ENCODE peak calls at places on chromosomes 2 and 18, in five cellular contexts. M is K562, U is GM12892, I is SK-N-SH, V is HepG2. W is an unnamed sample.

GRCh38 chr2:105749583-105750399 is 5.1 kb downstream of the NCK2 start:
- DNase-seq in M (no peak), U (no peak), I (no peak), V (no peak), W (no peak)

GRCh38 chr2:126890962-126891450 is 7.7 kb upstream of the TEX51 start:
- DNase-seq in M (no peak), U (no peak), I (no peak), V (no peak), W (no peak)

GRCh38 chr2:73979686-73980085 is 5.0 kb upstream of the TET3 start:
- DNase-seq in M (no peak), U (no peak), I (no peak), V (peak; percentile 35), W (no peak)

GRCh38 chr2:215301994-215302393 is 9.9 kb upstream of the ATIC start:
- DNase-seq in M (no peak), U (no peak), I (no peak), V (no peak), W (no peak)

GRCh38 chr2:166382448-166382847 is 6.7 kb upstream of the SCN9A start:
- DNase-seq in M (no peak), U (no peak), I (no peak), V (no peak), W (no peak)

GRCh38 chr18:3612315-3612714 is 162.3 kb downstream of the TGIF1 start:
- DNase-seq in M (no peak), U (no peak), I (no peak), V (no peak), W (no peak)

GRCh38 chr18:23131693-23132319 is 3.5 kb upstream of the CABLES1 start:
- DNase-seq in M (peak; percentile 85), U (peak; percentile 40), I (peak; percentile 78), V (peak; percentile 75), W (peak; percentile 56)

GRCh38 chr2:219441451-219442205 is 7.0 kb downstream of the SPEG start:
- DNase-seq in M (peak; percentile 75), U (no peak), I (peak; percentile 98), V (no peak), W (peak; percentile 57)

GRCh38 chr18:44597797-44598196 is 82.9 kb upstream of the SETBP1 start:
- DNase-seq in M (no peak), U (no peak), I (no peak), V (no peak), W (no peak)

GRCh38 chr18:57208056-57208455 is 61.2 kb downstream of the BOD1L2 start:
- DNase-seq in M (no peak), U (no peak), I (no peak), V (peak; percentile 32), W (no peak)

GRCh38 chr2:232568161-232568560 is 17.7 kb downstream of the EIF4E2 start:
- DNase-seq in M (no peak), U (no peak), I (no peak), V (no peak), W (no peak)

GRCh38 chr2:10079931-10080535 is at the start of gene CYS1:
- DNase-seq in M (peak; percentile 35), U (no peak), I (peak; percentile 90), V (no peak), W (peak; percentile 66)

GRCh38 chr18:23369231-23369630 is 83.9 kb upstream of the RIOK3 start:
- DNase-seq in M (no peak), U (no peak), I (no peak), V (no peak), W (no peak)

GRCh38 chr2:199940373-199940772 is 14.9 kb downstream of the TYW5 start:
- DNase-seq in M (no peak), U (no peak), I (peak; percentile 14), V (peak; percentile 40), W (no peak)

GRCh38 chr2:59025157-59025757 is 784.1 kb upstream of the FANCL start:
- DNase-seq in M (peak; percentile 55), U (peak; percentile 6), I (peak; percentile 36), V (peak; percentile 13), W (peak; percentile 7)

GRCh38 chr2:67954125-67954748 is 108.6 kb downstream of the C1D start:
- DNase-seq in M (no peak), U (no peak), I (no peak), V (peak; percentile 83), W (no peak)
- TF ChIP-seq TAF1 in M (no peak), U (no peak), I (no peak), V (no peak), W (no peak)

GRCh38 chr2:14902953-14903352 is 270.4 kb downstream of the LRATD1 start:
- DNase-seq in M (no peak), U (no peak), I (no peak), V (no peak), W (no peak)

GRCh38 chr2:14907014-14907612 is 274.6 kb downstream of the LRATD1 start:
- DNase-seq in M (peak; percentile 11), U (no peak), I (no peak), V (peak; percentile 13), W (no peak)

GRCh38 chr2:14901740-14902139 is 269.2 kb downstream of the LRATD1 start:
- DNase-seq in M (peak; percentile 6), U (no peak), I (no peak), V (no peak), W (no peak)

GRCh38 chr2:14905571-14905970 is 273.1 kb downstream of the LRATD1 start:
- DNase-seq in M (no peak), U (no peak), I (no peak), V (no peak), W (no peak)

DNA sequence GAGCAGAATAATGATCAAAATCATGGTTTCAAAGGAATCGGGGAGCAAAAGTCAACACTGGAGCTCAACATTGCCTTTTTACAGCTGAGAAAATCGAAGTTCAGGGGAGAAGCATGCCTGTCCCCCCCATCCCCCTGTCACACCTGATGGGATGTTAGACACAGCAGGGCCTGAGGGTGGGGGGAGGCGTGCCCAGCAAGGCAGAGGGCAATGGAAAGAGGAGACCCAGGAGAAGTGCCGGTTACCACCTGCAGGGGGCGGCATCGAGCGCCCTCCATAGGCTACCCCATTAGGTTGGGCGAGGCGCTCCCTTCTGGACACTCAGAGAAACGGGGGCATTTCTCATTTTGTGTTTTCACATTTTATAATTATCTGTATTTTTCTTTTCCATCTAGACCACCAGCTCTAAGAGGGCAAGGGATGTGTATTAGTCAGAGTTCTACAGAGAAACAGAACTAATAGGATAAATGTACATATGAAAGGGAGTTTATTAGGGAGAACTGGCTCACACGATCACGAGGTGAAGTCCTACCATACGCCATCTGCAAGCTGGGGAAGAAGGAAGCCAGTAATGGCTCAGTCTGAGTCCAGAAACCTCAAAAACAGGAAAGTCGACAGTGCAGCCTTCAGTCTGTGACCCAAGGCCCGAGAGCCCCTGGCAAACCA is 271.3 kb downstream of the LRATD1 start:
- DNase-seq in M (peak; percentile 81), U (peak; percentile 54), I (peak; percentile 72), V (peak; percentile 72), W (peak; percentile 64)
- TF ChIP-seq TAF1 in M (no peak), U (no peak), I (no peak), V (no peak), W (no peak)

GRCh38 chr2:133581027-133581760 is 12.9 kb upstream of the NCKAP5 start:
- DNase-seq in M (no peak), U (no peak), I (no peak), V (no peak), W (no peak)

GRCh38 chr2:133574186-133574585 is 5.9 kb upstream of the NCKAP5 start:
- DNase-seq in M (no peak), U (no peak), I (peak; percentile 27), V (no peak), W (no peak)

GRCh38 chr2:133574620-133575019 is 6.4 kb upstream of the NCKAP5 start:
- DNase-seq in M (no peak), U (no peak), I (no peak), V (no peak), W (no peak)

GRCh38 chr2:133576714-133577113 is 8.5 kb upstream of the NCKAP5 start:
- DNase-seq in M (no peak), U (no peak), I (no peak), V (peak; percentile 60), W (no peak)

GRCh38 chr2:133579295-133579694 is 11.0 kb upstream of the NCKAP5 start:
- DNase-seq in M (no peak), U (no peak), I (no peak), V (no peak), W (no peak)
- TF ChIP-seq TAF1 in M (no peak), U (no peak), I (no peak), V (no peak), W (no peak)

DNA sequence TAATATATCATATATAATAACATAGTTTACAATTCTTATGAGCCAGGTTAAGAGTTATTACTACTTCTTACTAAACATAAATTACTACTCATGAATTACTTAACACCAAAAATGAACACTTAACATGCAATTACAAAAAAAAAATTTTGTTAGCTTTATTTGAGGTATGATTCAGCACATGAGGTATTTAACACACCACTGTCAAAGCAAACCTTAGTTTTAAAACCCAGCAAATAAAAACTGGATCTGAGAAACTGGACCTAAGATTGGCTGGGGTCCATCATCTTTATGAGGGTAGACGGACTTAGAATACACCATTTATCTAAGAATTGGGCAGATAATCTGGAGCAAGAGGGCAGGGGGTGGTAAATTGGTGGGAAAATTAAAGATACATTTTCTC is 81.8 kb upstream of the CREB1 start:
- DNase-seq in M (no peak), U (no peak), I (no peak), V (no peak), W (no peak)
- TF ChIP-seq TAF1 in M (no peak), U (no peak), I (no peak), V (no peak), W (no peak)

GRCh38 chr2:69499242-69499641 is 62.0 kb upstream of the NFU1 start:
- DNase-seq in M (no peak), U (peak; percentile 21), I (no peak), V (no peak), W (peak; percentile 21)
- TF ChIP-seq TAF1 in M (no peak), U (no peak), I (no peak), V (no peak), W (no peak)

DNA sequence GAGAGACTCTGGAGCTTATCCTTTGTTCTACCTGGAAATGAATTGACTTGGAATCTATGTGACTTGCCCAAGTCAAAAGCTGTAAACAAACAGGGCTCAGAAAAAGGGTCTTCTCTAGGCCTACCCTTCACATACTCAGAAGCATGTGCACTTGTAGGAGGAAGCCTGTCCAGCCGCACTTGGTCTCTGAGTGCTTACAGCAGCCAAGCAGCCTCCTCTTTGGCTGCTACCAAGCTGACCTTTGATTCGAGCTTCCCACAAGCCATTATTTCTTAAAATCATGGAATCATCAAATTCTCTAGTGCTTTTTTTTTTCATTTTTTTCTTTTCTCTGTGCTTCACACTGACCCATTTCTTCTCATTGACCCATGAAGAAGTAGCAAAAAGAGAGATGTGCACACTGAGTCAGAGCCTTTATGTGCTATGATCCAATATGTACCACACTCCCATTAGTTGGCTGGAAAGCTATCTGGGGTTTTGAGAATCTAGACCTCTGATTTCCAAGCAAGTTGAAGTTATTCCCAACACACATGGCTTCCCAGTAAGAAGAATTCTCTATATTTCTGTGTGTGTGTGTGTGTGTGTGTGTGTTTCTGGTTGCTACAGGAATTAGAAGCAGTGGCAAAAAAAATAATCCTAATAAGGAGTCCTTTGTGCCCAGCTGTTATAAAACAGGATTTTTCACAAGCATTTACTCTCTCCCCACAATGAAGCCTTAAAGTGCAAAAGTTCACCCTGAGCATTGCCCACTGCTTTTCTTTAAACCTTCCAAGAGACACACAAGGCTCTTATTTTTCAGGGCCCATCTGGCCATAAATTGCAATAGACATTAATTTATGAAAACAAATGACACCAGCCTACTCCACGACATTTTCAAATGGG is 550.3 kb upstream of the TNP1 start:
- DNase-seq in M (no peak), U (no peak), I (no peak), V (no peak), W (no peak)
- TF ChIP-seq TAF1 in M (no peak), U (no peak), I (no peak), V (no peak), W (no peak)

GRCh38 chr2:108263425-108263824 is 23.7 kb downstream of the SULT1C3 start:
- DNase-seq in M (no peak), U (no peak), I (no peak), V (no peak), W (no peak)
- TF ChIP-seq TAF1 in M (no peak), U (no peak), I (no peak), V (no peak), W (no peak)

GRCh38 chr2:195486987-195487644 is 169.9 kb upstream of the SLC39A10 start:
- DNase-seq in M (peak; percentile 89), U (no peak), I (no peak), V (no peak), W (no peak)
- TF ChIP-seq TAF1 in M (peak; percentile 34), U (no peak), I (peak; percentile 13), V (no peak), W (no peak)

W was measured in GM12891.